ENCODE peak calls at places on chromosomes 3 and 15, in eight cellular contexts. P is A549, Q is upper lobe of left lung, I is uterus, C is prostate gland, O is right lobe of liver, W is HepG2, J is esophagus squamous epithelium. A is an unnamed sample.

GRCh38 chr15:87144775-87145174 is 1065.1 kb downstream of the AGBL1 start:
- DNase-seq in J (no peak), C (no peak), Q (no peak), P (no peak), W (no peak), I (no peak), O (no peak), A (no peak)

GRCh38 chr3:95154775-95155174 is 1091.9 kb downstream of the NSUN3 start:
- DNase-seq in O (no peak), W (no peak), Q (no peak), I (no peak), C (peak), P (no peak), J (no peak), A (no peak)

GRCh38 chr15:45138814-45139765 is 9.3 kb downstream of the DUOX1 start:
- DNase-seq in O (no peak), C (no peak), P (no peak), I (no peak), J (no peak), W (no peak), Q (peak), A (no peak)

GRCh38 chr3:20648921-20649381 is 462.9 kb upstream of the SGO1 start:
- DNase-seq in W (no peak), Q (no peak), C (no peak), I (no peak), O (no peak), P (no peak), J (no peak), A (no peak)

GRCh38 chr3:106247902-106248684 is 379.3 kb upstream of the CBLB start:
- DNase-seq in P (no peak), J (no peak), O (no peak), I (no peak), W (no peak), C (no peak), Q (no peak), A (no peak)

GRCh38 chr15:39255760-39256159 is 325.1 kb upstream of the THBS1 start:
- DNase-seq in P (no peak), W (no peak), I (no peak), Q (no peak), C (no peak), O (no peak), J (no peak), A (no peak)

GRCh38 chr15:33756950-33757349 is 211.3 kb upstream of the CHRM5 start:
- DNase-seq in J (no peak), P (no peak), C (no peak), W (no peak), Q (no peak), O (no peak), I (no peak), A (no peak)

GRCh38 chr3:122263058-122263457 is 62.0 kb upstream of the CSTA start:
- DNase-seq in P (no peak), O (no peak), Q (no peak), I (no peak), J (no peak), C (no peak), W (no peak), A (peak)

GRCh38 chr3:169613053-169613803 is 50.3 kb downstream of the MECOM start:
- DNase-seq in I (no peak), C (no peak), Q (no peak), P (no peak), W (no peak), J (no peak), O (no peak), A (no peak)

GRCh38 chr3:170815340-170815739 is 54.7 kb downstream of the RPL22L1 start:
- DNase-seq in Q (no peak), P (no peak), I (no peak), C (peak), W (peak), O (peak), J (no peak), A (no peak)

GRCh38 chr15:62413147-62413546 is 248.1 kb upstream of the C2CD4B start:
- DNase-seq in O (no peak), I (peak), J (no peak), Q (no peak), P (no peak), C (no peak), W (no peak), A (no peak)

GRCh38 chr15:79930509-79930908 is 33.7 kb upstream of the MTHFS start:
- DNase-seq in Q (no peak), J (no peak), C (no peak), O (no peak), W (no peak), I (no peak), P (no peak), A (no peak)

GRCh38 chr3:126118591-126118990 is 34.7 kb upstream of the SLC41A3 start:
- DNase-seq in Q (peak), P (no peak), O (no peak), C (no peak), J (no peak), W (no peak), I (peak), A (peak)

GRCh38 chr15:85316244-85316934 is 64.0 kb upstream of the AKAP13 start:
- DNase-seq in Q (no peak), J (no peak), W (peak), I (no peak), P (no peak), C (no peak), O (no peak), A (no peak)

GRCh38 chr3:43153189-43154083 is 47.6 kb upstream of the POMGNT2 start:
- DNase-seq in J (no peak), O (no peak), Q (peak), I (peak), C (no peak), W (no peak), P (no peak), A (peak)

GRCh38 chr3:62252614-62253147 is 120.7 kb downstream of the FEZF2 start:
- DNase-seq in C (no peak), P (no peak), Q (no peak), W (no peak), J (no peak), I (no peak), O (no peak), A (no peak)

GRCh38 chr15:92322566-92323355 is 70.9 kb upstream of the ST8SIA2 start:
- DNase-seq in O (no peak), W (no peak), J (no peak), I (no peak), P (no peak), C (no peak), Q (no peak), A (no peak)

GRCh38 chr3:11610044-11610671 is 33.6 kb downstream of the VGLL4 start:
- DNase-seq in Q (peak), W (peak), O (no peak), J (no peak), I (no peak), P (no peak), C (no peak), A (no peak)

GRCh38 chr3:136193273-136194043 is 2.7 kb downstream of the MSL2 start:
- DNase-seq in Q (no peak), J (no peak), I (no peak), W (no peak), C (peak), O (no peak), P (no peak), A (no peak)

GRCh38 chr3:144497452-144497851 is 525.8 kb downstream of the DIPK2A start:
- DNase-seq in Q (no peak), I (no peak), C (no peak), J (no peak), P (no peak), O (no peak), W (no peak), A (no peak)

GRCh38 chr15:30979457-30979856 is 12.0 kb downstream of the MTMR10 start:
- DNase-seq in O (no peak), C (no peak), W (no peak), I (no peak), Q (no peak), J (no peak), P (no peak), A (no peak)

GRCh38 chr3:126304704-126305103 is 52.5 kb downstream of the KLF15 start:
- DNase-seq in P (no peak), I (no peak), J (no peak), Q (no peak), O (no peak), W (no peak), C (no peak), A (no peak)

GRCh38 chr3:64079369-64080160 is 56.3 kb upstream of the PSMD6 start:
- DNase-seq in O (no peak), C (no peak), P (no peak), Q (no peak), W (no peak), I (no peak), J (no peak), A (no peak)

GRCh38 chr3:66390013-66390412 is 110.8 kb downstream of the LRIG1 start:
- DNase-seq in W (no peak), O (no peak), J (no peak), C (no peak), Q (no peak), I (no peak), P (no peak), A (no peak)

GRCh38 chr3:14127516-14128161 is 2.8 kb downstream of the TMEM43 start:
- DNase-seq in I (no peak), O (no peak), Q (no peak), W (no peak), P (no peak), J (no peak), C (no peak), A (no peak)

GRCh38 chr3:100975714-100976113 is 17.5 kb downstream of the ABI3BP start:
- DNase-seq in W (no peak), O (no peak), J (no peak), I (no peak), P (no peak), Q (no peak), C (no peak), A (no peak)
- H3K27ac ChIP-seq in W (no peak), O (no peak), J (no peak), I (no peak), P (no peak), Q (no peak), C (no peak), A (peak)

DNA sequence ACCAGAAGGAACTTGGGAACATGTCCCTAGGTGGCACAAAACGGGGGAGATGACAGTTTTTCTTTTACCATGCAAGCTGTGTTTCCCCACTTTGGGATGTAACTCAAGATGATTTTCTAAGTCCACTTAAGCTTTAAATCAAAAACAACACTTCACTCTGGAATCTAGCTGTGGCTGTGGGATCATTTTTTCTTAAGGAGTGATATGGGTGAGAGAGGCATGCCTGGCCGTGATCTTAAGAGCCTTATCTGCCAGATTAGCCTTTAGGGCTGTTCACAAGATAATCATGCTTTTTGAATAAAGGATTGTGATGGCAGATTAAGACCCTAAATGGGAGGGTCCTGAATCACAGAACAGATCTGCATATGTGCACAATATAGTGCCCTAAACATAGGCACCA is 384.8 kb upstream of the SEMA6D start:
- DNase-seq in P (no peak), J (no peak), I (no peak), W (no peak), O (no peak), Q (no peak), C (no peak), A (no peak)
- H3K4me3 ChIP-seq in P (no peak), J (no peak), I (no peak), W (no peak), O (no peak), Q (no peak), C (no peak), A (no peak)

GRCh38 chr3:23806322-23807160 is 786 bp downstream of the UBE2E1 start:
- DNase-seq in O (peak), Q (peak), C (no peak), W (no peak), I (peak), P (peak), J (no peak), A (no peak)
- TF ChIP-seq POLR2A in O (no peak), Q (no peak), C (no peak), W (no peak), I (no peak), P (no peak), J (no peak), A (no peak)

DNA sequence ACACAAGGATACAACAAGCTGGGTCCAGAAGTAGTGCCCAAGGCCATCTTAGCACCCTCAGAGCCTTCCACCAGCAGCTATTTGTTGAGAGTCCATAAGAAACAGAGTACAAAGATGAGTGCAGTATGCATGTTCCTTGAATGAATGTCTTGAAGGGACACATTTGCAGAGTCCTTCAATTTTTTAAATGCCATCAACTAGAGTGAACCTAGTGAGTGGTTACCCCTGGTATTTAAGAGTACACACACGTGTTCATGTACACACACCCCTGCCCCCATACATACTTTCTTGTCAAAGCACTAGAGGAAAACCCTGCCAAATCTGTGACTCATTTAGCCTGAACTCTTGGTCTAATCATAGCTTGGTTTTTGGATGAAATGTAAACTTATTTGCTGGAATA is 84.5 kb upstream of the GALNT15 start:
- DNase-seq in P (peak), O (no peak), Q (no peak), J (no peak), W (peak), C (no peak), I (no peak), A (no peak)
- H3K27ac ChIP-seq in P (peak), O (no peak), Q (no peak), J (no peak), W (no peak), C (no peak), I (no peak), A (peak)

GRCh38 chr3:39408493-39409372 is 2.2 kb downstream of the RPSA start:
- DNase-seq in W (no peak), J (no peak), C (no peak), Q (no peak), O (no peak), P (no peak), I (no peak), A (no peak)

GRCh38 chr3:39407259-39407629 is 724 bp downstream of the RPSA start:
- DNase-seq in J (no peak), O (no peak), I (no peak), W (peak), C (no peak), Q (no peak), P (no peak), A (no peak)

GRCh38 chr3:39410893-39411292 is 4.4 kb downstream of the RPSA start:
- DNase-seq in J (no peak), P (no peak), W (no peak), Q (no peak), C (no peak), O (no peak), I (no peak), A (no peak)

GRCh38 chr3:39407773-39408492 is 1.4 kb downstream of the RPSA start:
- DNase-seq in J (no peak), O (no peak), I (no peak), C (no peak), W (no peak), P (no peak), Q (no peak), A (no peak)

DNA sequence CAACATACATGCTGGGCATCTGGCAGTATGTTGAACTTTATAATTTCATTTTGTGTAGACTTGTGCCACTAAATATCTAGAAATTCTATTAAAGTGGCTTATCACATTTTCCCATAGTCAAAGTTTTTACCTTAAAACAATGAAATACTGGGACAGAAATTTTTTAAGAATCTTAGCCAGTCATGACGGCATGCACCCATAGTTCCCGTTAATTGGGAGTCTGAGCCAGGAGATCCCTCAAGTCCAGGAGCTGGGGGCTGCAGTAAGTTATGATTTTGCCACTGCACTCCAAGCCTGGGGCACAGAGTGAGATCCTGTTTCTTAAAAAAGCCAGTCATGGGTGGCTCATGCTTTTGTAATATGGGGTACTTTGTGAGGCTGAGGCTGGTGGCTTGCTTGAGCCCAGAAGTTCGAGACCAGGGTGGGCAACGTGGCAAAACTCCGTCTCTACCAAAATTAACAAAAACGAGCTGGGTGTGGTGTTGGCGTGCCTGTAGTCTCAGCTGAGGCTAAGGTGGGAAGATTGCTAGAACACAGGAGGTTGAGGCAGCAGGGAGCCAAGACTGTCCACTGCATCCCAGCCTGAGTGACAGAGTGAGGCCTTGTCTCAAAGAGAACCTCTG is 3.1 kb downstream of the RPSA start:
- DNase-seq in P (no peak), W (no peak), C (no peak), J (no peak), Q (no peak), I (no peak), O (no peak), A (no peak)
- H3K4me3 ChIP-seq in P (peak), W (no peak), C (no peak), J (no peak), Q (no peak), I (no peak), O (no peak), A (no peak)

GRCh38 chr15:27623560-27624305 is 475.4 kb downstream of the OCA2 start:
- DNase-seq in C (no peak), J (no peak), I (no peak), Q (no peak), W (no peak), P (no peak), O (no peak), A (no peak)
- TF ChIP-seq POLR2A in C (no peak), J (no peak), I (no peak), Q (no peak), W (no peak), P (no peak), O (no peak), A (no peak)

GRCh38 chr15:69158201-69158842 is 2.1 kb upstream of the GLCE start:
- DNase-seq in J (no peak), P (no peak), C (no peak), Q (no peak), O (no peak), I (no peak), W (no peak), A (no peak)

GRCh38 chr15:69160141-69160975 is at the start of gene GLCE:
- DNase-seq in J (peak), W (peak), O (peak), I (peak), P (peak), Q (peak), C (peak), A (peak)

GRCh38 chr15:69160976-69161877 is 792 bp downstream of the GLCE start:
- DNase-seq in J (no peak), W (peak), I (peak), C (peak), P (peak), O (peak), Q (peak), A (no peak)

GRCh38 chr15:69158843-69159240 is 1.6 kb upstream of the GLCE start:
- DNase-seq in O (no peak), P (no peak), C (no peak), I (no peak), Q (no peak), J (no peak), W (no peak), A (no peak)

GRCh38 chr15:69159805-69160140 is 662 bp upstream of the GLCE start:
- DNase-seq in P (no peak), C (no peak), J (no peak), W (no peak), O (no peak), I (no peak), Q (no peak), A (no peak)
- H3K27ac ChIP-seq in P (peak), C (peak), J (peak), W (peak), O (peak), I (peak), Q (peak), A (peak)

DNA sequence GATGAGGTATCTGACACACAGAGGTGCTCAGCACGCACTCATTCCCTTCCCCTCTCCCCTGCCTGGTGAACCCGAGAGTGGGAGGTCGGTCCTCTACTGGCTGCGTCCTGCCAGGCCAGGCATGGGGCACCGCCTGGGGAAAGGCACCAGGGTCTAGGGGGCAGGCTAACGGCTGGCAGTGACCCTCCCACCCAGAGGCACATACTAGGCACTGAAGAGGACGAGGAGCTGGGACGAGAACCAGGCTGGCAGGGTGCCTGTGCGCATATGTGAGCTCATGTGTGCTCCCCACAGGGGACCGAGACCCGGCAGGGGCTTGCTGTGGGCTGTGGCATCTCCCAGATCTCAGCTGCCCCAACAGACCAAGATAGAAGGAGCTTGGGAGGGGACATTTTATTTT is 86.7 kb downstream of the IQSEC1 start:
- DNase-seq in Q (peak), O (no peak), C (no peak), W (no peak), P (no peak), I (no peak), J (no peak), A (no peak)
- H3K4me3 ChIP-seq in Q (no peak), O (no peak), C (no peak), W (no peak), P (no peak), I (no peak), J (no peak), A (no peak)

A was measured in esophagus muscularis mucosa.